ENCODE peak calls at places on chromosome 17, in eight cellular contexts. One of them, this sample, is unnamed.

GRCh38 chr17:164536-165235 is 16.8 kb downstream of the DOC2B start:
- DNase-seq in IMR-90: peak; percentile 43
- DNase-seq in heart right ventricle: no peak
- DNase-seq in psoas muscle: no peak
- DNase-seq in AG04450: peak; percentile 6
- DNase-seq in CD8-positive, alpha-beta memory T cell: no peak
- DNase-seq in GM12878: no peak
- DNase-seq in Karpas-422: peak; percentile 67
- DNase-seq in this sample: peak; percentile 35

GRCh38 chr17:49217651-49218413 is 7.3 kb downstream of the ABI3 start:
- DNase-seq in IMR-90: no peak
- DNase-seq in AG04450: no peak
- DNase-seq in heart right ventricle: peak; percentile 50
- DNase-seq in psoas muscle: peak; percentile 69
- DNase-seq in GM12878: peak; percentile 93
- DNase-seq in Karpas-422: peak; percentile 63
- DNase-seq in CD8-positive, alpha-beta memory T cell: peak; percentile 62
- DNase-seq in this sample: peak; percentile 34

GRCh38 chr17:67488161-67488560 is 111.1 kb downstream of the PITPNC1 start:
- DNase-seq in Karpas-422: no peak
- DNase-seq in CD8-positive, alpha-beta memory T cell: no peak
- DNase-seq in psoas muscle: peak; percentile 64
- DNase-seq in AG04450: no peak
- DNase-seq in heart right ventricle: peak; percentile 35
- DNase-seq in GM12878: no peak
- DNase-seq in IMR-90: no peak
- DNase-seq in this sample: peak; percentile 39

GRCh38 chr17:70089513-70090148 is 14.6 kb downstream of the KCNJ16 start:
- DNase-seq in AG04450: no peak
- DNase-seq in GM12878: no peak
- DNase-seq in heart right ventricle: no peak
- DNase-seq in psoas muscle: no peak
- DNase-seq in Karpas-422: no peak
- DNase-seq in IMR-90: no peak
- DNase-seq in CD8-positive, alpha-beta memory T cell: no peak
- DNase-seq in this sample: no peak

GRCh38 chr17:39194089-39194984 is 3.1 kb downstream of the CACNB1 start:
- DNase-seq in CD8-positive, alpha-beta memory T cell: no peak
- DNase-seq in heart right ventricle: peak; percentile 61
- DNase-seq in AG04450: no peak
- DNase-seq in IMR-90: peak; percentile 67
- DNase-seq in Karpas-422: no peak
- DNase-seq in GM12878: no peak
- DNase-seq in psoas muscle: peak; percentile 96
- DNase-seq in this sample: peak; percentile 78

GRCh38 chr17:40014375-40014980 is 762 bp upstream of the CSF3 start:
- DNase-seq in heart right ventricle: no peak
- DNase-seq in GM12878: no peak
- DNase-seq in Karpas-422: no peak
- DNase-seq in IMR-90: no peak
- DNase-seq in psoas muscle: peak; percentile 72
- DNase-seq in CD8-positive, alpha-beta memory T cell: no peak
- DNase-seq in AG04450: no peak
- DNase-seq in this sample: no peak

GRCh38 chr17:5816491-5816890 is 232.2 kb upstream of the NLRP1 start:
- DNase-seq in psoas muscle: no peak
- DNase-seq in AG04450: no peak
- DNase-seq in Karpas-422: no peak
- DNase-seq in CD8-positive, alpha-beta memory T cell: no peak
- DNase-seq in heart right ventricle: no peak
- DNase-seq in GM12878: no peak
- DNase-seq in IMR-90: no peak
- DNase-seq in this sample: no peak

GRCh38 chr17:66654341-66654740 is 180.6 kb upstream of the CACNG5 start:
- DNase-seq in Karpas-422: no peak
- DNase-seq in CD8-positive, alpha-beta memory T cell: no peak
- DNase-seq in IMR-90: peak; percentile 81
- DNase-seq in psoas muscle: no peak
- DNase-seq in GM12878: no peak
- DNase-seq in AG04450: peak; percentile 46
- DNase-seq in heart right ventricle: no peak
- DNase-seq in this sample: peak; percentile 15

GRCh38 chr17:8016632-8017424 is 14.4 kb downstream of the GUCY2D start:
- DNase-seq in psoas muscle: peak; percentile 70
- DNase-seq in heart right ventricle: no peak
- DNase-seq in IMR-90: no peak
- DNase-seq in GM12878: no peak
- DNase-seq in CD8-positive, alpha-beta memory T cell: no peak
- DNase-seq in AG04450: no peak
- DNase-seq in Karpas-422: peak; percentile 75
- DNase-seq in this sample: no peak

GRCh38 chr17:17805575-17805974 is 31.2 kb downstream of the SREBF1 start:
- DNase-seq in Karpas-422: no peak
- DNase-seq in CD8-positive, alpha-beta memory T cell: no peak
- DNase-seq in heart right ventricle: peak; percentile 42
- DNase-seq in psoas muscle: no peak
- DNase-seq in GM12878: no peak
- DNase-seq in AG04450: no peak
- DNase-seq in IMR-90: no peak
- DNase-seq in this sample: no peak

GRCh38 chr17:33090806-33091205 is 99.2 kb downstream of the SPACA3 start:
- DNase-seq in AG04450: no peak
- DNase-seq in GM12878: no peak
- DNase-seq in Karpas-422: no peak
- DNase-seq in CD8-positive, alpha-beta memory T cell: no peak
- DNase-seq in heart right ventricle: no peak
- DNase-seq in psoas muscle: no peak
- DNase-seq in IMR-90: no peak
- DNase-seq in this sample: no peak
- H3K27ac ChIP-seq in AG04450: no peak overlapping the region
- H3K27ac ChIP-seq in GM12878: no peak overlapping the region
- H3K27ac ChIP-seq in Karpas-422: no peak overlapping the region
- H3K27ac ChIP-seq in CD8-positive, alpha-beta memory T cell: no peak overlapping the region
- H3K27ac ChIP-seq in heart right ventricle: no peak overlapping the region
- H3K27ac ChIP-seq in psoas muscle: no peak overlapping the region
- H3K27ac ChIP-seq in IMR-90: no peak overlapping the region
- H3K27ac ChIP-seq in this sample: no peak overlapping the region

GRCh38 chr17:4795168-4795567 is 796 bp upstream of the PSMB6 start:
- DNase-seq in GM12878: no peak
- DNase-seq in IMR-90: no peak
- DNase-seq in heart right ventricle: no peak
- DNase-seq in Karpas-422: no peak
- DNase-seq in psoas muscle: no peak
- DNase-seq in AG04450: no peak
- DNase-seq in CD8-positive, alpha-beta memory T cell: no peak
- DNase-seq in this sample: no peak
- H3K27ac ChIP-seq in GM12878: no peak overlapping the region
- H3K27ac ChIP-seq in IMR-90: no peak overlapping the region
- H3K27ac ChIP-seq in heart right ventricle: peak overlapping the region; percentile 82
- H3K27ac ChIP-seq in Karpas-422: no peak overlapping the region
- H3K27ac ChIP-seq in psoas muscle: no peak overlapping the region
- H3K27ac ChIP-seq in AG04450: no peak overlapping the region
- H3K27ac ChIP-seq in CD8-positive, alpha-beta memory T cell: no peak overlapping the region
- H3K27ac ChIP-seq in this sample: no peak overlapping the region

GRCh38 chr17:81160747-81161453 is 4.4 kb upstream of the PVALEF start:
- DNase-seq in CD8-positive, alpha-beta memory T cell: no peak
- DNase-seq in IMR-90: no peak
- DNase-seq in heart right ventricle: no peak
- DNase-seq in Karpas-422: no peak
- DNase-seq in GM12878: no peak
- DNase-seq in AG04450: no peak
- DNase-seq in psoas muscle: no peak
- DNase-seq in this sample: no peak
- H3K27ac ChIP-seq in CD8-positive, alpha-beta memory T cell: no peak overlapping the region
- H3K27ac ChIP-seq in IMR-90: no peak overlapping the region
- H3K27ac ChIP-seq in heart right ventricle: peak overlapping the region; percentile 77
- H3K27ac ChIP-seq in Karpas-422: no peak overlapping the region
- H3K27ac ChIP-seq in GM12878: no peak overlapping the region
- H3K27ac ChIP-seq in AG04450: no peak overlapping the region
- H3K27ac ChIP-seq in psoas muscle: no peak overlapping the region
- H3K27ac ChIP-seq in this sample: peak overlapping the region; percentile 57

GRCh38 chr17:46138470-46138869 is 54.8 kb downstream of the KANSL1 start:
- DNase-seq in psoas muscle: no peak
- DNase-seq in GM12878: no peak
- DNase-seq in heart right ventricle: no peak
- DNase-seq in IMR-90: no peak
- DNase-seq in AG04450: no peak
- DNase-seq in Karpas-422: no peak
- DNase-seq in CD8-positive, alpha-beta memory T cell: no peak
- DNase-seq in this sample: no peak
- H3K27ac ChIP-seq in psoas muscle: peak overlapping the region; percentile 23
- H3K27ac ChIP-seq in GM12878: no peak overlapping the region
- H3K27ac ChIP-seq in heart right ventricle: no peak overlapping the region
- H3K27ac ChIP-seq in IMR-90: no peak overlapping the region
- H3K27ac ChIP-seq in AG04450: no peak overlapping the region
- H3K27ac ChIP-seq in Karpas-422: peak overlapping the region; percentile 86
- H3K27ac ChIP-seq in CD8-positive, alpha-beta memory T cell: no peak overlapping the region
- H3K27ac ChIP-seq in this sample: no peak overlapping the region

This sample was measured in substantia nigra.